ENCODE peak calls at places on chromosomes 12 and 14, in four cellular contexts. B is HEK293T, Y is A549, U is PC-3. E is an unnamed sample.
A peak's percentile ranks its signal among the peaks of the same experiment; 100 is the strongest.

GRCh38 chr14:69606258-69606657 is 5.1 kb upstream of the SUSD6 start:
- DNase-seq in B (no peak), Y (no peak), U (no peak), E (no peak)

GRCh38 chr12:263574-263973 is 938 bp upstream of the SLC6A13 start:
- DNase-seq in B (no peak), Y (no peak), U (peak; percentile 12), E (no peak)

GRCh38 chr14:75249251-75249957 is 29.2 kb upstream of the FOS start:
- DNase-seq in B (no peak), Y (no peak), U (peak; percentile 12), E (no peak)

GRCh38 chr14:65359503-65359902 is 53.0 kb upstream of the FUT8 start:
- DNase-seq in B (no peak), Y (no peak), U (peak; percentile 82), E (peak; percentile 29)

GRCh38 chr14:37230551-37231194 is 32.9 kb downstream of the MIPOL1 start:
- DNase-seq in B (peak; percentile 39), Y (peak; percentile 35), U (peak; percentile 89), E (peak; percentile 48)

GRCh38 chr12:85829391-85829790 is 6.8 kb downstream of the RASSF9 start:
- DNase-seq in B (no peak), Y (no peak), U (peak; percentile 34), E (no peak)

GRCh38 chr14:68819260-68819691 is 26.4 kb upstream of the ZFP36L1 start:
- DNase-seq in B (no peak), Y (no peak), U (no peak), E (peak; percentile 90)

GRCh38 chr12:112317481-112317880 is 64.8 kb downstream of the HECTD4 start:
- DNase-seq in B (no peak), Y (no peak), U (no peak), E (no peak)

GRCh38 chr14:77498120-77498979 is at the start of gene ISM2:
- DNase-seq in B (peak; percentile 71), Y (peak; percentile 43), U (peak; percentile 44), E (no peak)

GRCh38 chr12:12975322-12976077 is 23.5 kb upstream of the GPRC5D start:
- DNase-seq in B (no peak), Y (peak; percentile 61), U (peak; percentile 53), E (peak; percentile 29)

GRCh38 chr14:22939684-22940083 is 10.5 kb upstream of the PRMT5 start:
- DNase-seq in B (no peak), Y (no peak), U (peak; percentile 64), E (no peak)

GRCh38 chr14:99549684-99550083 is 54.3 kb downstream of the CCDC85C start:
- DNase-seq in B (no peak), Y (no peak), U (no peak), E (no peak)

GRCh38 chr12:18479266-18479665 is 217.9 kb downstream of the PIK3C2G start:
- DNase-seq in B (no peak), Y (no peak), U (peak; percentile 42), E (no peak)

GRCh38 chr12:60594035-60594711 is 998.3 kb downstream of the SLC16A7 start:
- DNase-seq in B (no peak), Y (no peak), U (no peak), E (no peak)

GRCh38 chr12:13097526-13097925 is 5.9 kb downstream of the GSG1 start:
- DNase-seq in B (no peak), Y (no peak), U (peak; percentile 21), E (no peak)

GRCh38 chr14:71687115-71687836 is 245.0 kb upstream of the RGS6 start:
- DNase-seq in B (no peak), Y (no peak), U (no peak), E (no peak)

GRCh38 chr12:80849367-80849766 is 88.4 kb downstream of the LIN7A start:
- DNase-seq in B (no peak), Y (no peak), U (no peak), E (no peak)

GRCh38 chr12:25254271-25254880 is 3.6 kb upstream of the KRAS start:
- DNase-seq in B (no peak), Y (no peak), U (no peak), E (no peak)

GRCh38 chr14:75720828-75721227 is 59.8 kb downstream of the TTLL5 start:
- DNase-seq in B (no peak), Y (no peak), U (no peak), E (no peak)

GRCh38 chr14:90553298-90553920 is 156.6 kb downstream of the CALM1 start:
- DNase-seq in B (no peak), Y (no peak), U (no peak), E (no peak)

GRCh38 chr12:111034911-111035577 is 114.7 kb upstream of the MYL2 start:
- DNase-seq in B (peak; percentile 52), Y (peak; percentile 30), U (no peak), E (no peak)

GRCh38 chr12:57027805-57028153 is 11.4 kb upstream of the TAC3 start:
- DNase-seq in B (no peak), Y (no peak), U (no peak), E (no peak)

GRCh38 chr12:47356129-47356622 is 276.4 kb upstream of the AMIGO2 start:
- DNase-seq in B (no peak), Y (no peak), U (no peak), E (no peak)

GRCh38 chr14:77965919-77966435 is 166.1 kb downstream of the ADCK1 start:
- DNase-seq in B (no peak), Y (peak; percentile 14), U (peak; percentile 16), E (no peak)

GRCh38 chr14:32087173-32087861 is 10.2 kb downstream of the ARHGAP5 start:
- DNase-seq in B (peak; percentile 32), Y (peak; percentile 35), U (peak; percentile 73), E (peak; percentile 83)

GRCh38 chr14:59679872-59680271 is 103.3 kb upstream of the CCDC175 start:
- DNase-seq in B (no peak), Y (no peak), U (no peak), E (no peak)

GRCh38 chr12:43937947-43938346 is 102.1 kb downstream of the TMEM117 start:
- DNase-seq in B (peak; percentile 33), Y (peak; percentile 8), U (peak; percentile 35), E (no peak)

GRCh38 chr14:101444116-101444515 is 117.2 kb upstream of the DIO3 start:
- DNase-seq in B (no peak), Y (peak; percentile 54), U (peak; percentile 87), E (no peak)

GRCh38 chr14:49863483-49864262 is 11.1 kb upstream of the NEMF start:
- DNase-seq in B (no peak), Y (no peak), U (no peak), E (no peak)

GRCh38 chr14:104586832-104587620 is 7.5 kb downstream of the C14orf180 start:
- DNase-seq in B (no peak), Y (no peak), U (no peak), E (no peak)

GRCh38 chr14:33569844-33570716 is 380.8 kb downstream of the EGLN3 start:
- DNase-seq in B (peak; percentile 12), Y (no peak), U (peak; percentile 73), E (no peak)

GRCh38 chr14:64364907-64365306 is 23.2 kb upstream of the MTHFD1 start:
- DNase-seq in B (no peak), Y (no peak), U (peak; percentile 10), E (no peak)

GRCh38 chr12:47943492-47944359 is 19.7 kb upstream of the TMEM106C start:
- DNase-seq in B (no peak), Y (no peak), U (peak; percentile 19), E (peak; percentile 16)

GRCh38 chr12:124030008-124030407 is 57.0 kb downstream of the ZNF664 start:
- DNase-seq in B (no peak), Y (no peak), U (no peak), E (no peak)

E was measured in HCT116.